ENCODE peak calls at places on chromosomes 2 and 18, in nine cellular contexts. T is kidney epithelial cell; Q is CD8-positive, alpha-beta T cell; Z is SJSA1; H is uterus; Y is psoas muscle; G is ovary; W is body of pancreas; O is adrenal gland. I is an unnamed sample.

GRCh38 chr2:236174608-236175001 is 6.4 kb upstream of the GBX2 start:
- DNase-seq in T (no peak), Q (no peak), Z (peak; percentile 55), H (no peak), Y (no peak), G (no peak), W (no peak), O (no peak), I (no peak)

GRCh38 chr2:168439536-168439935 is 16.5 kb upstream of the CERS6 start:
- DNase-seq in T (no peak), Q (no peak), Z (no peak), H (no peak), Y (no peak), G (no peak), W (no peak), O (no peak), I (no peak)

GRCh38 chr2:232486558-232487384 is 863 bp downstream of the ECEL1 start:
- DNase-seq in T (no peak), Q (no peak), Z (no peak), H (no peak), Y (peak; percentile 49), G (peak; percentile 23), W (peak; percentile 7), O (no peak), I (no peak)

GRCh38 chr2:85653996-85654395 is 14.0 kb downstream of the SFTPB start:
- DNase-seq in T (no peak), Q (no peak), Z (no peak), H (no peak), Y (no peak), G (no peak), W (no peak), O (peak; percentile 30), I (no peak)

GRCh38 chr2:135745545-135745944 is 3.9 kb downstream of the UBXN4 start:
- DNase-seq in T (no peak), Q (no peak), Z (no peak), H (no peak), Y (no peak), G (no peak), W (no peak), O (no peak), I (peak; percentile 63)

GRCh38 chr2:208239770-208240493 is 14.9 kb downstream of the IDH1 start:
- DNase-seq in T (no peak), Q (no peak), Z (no peak), H (no peak), Y (no peak), G (no peak), W (no peak), O (no peak), I (no peak)

GRCh38 chr2:196328088-196328680 is 156.8 kb upstream of the STK17B start:
- DNase-seq in T (no peak), Q (no peak), Z (no peak), H (no peak), Y (no peak), G (no peak), W (no peak), O (no peak), I (no peak)

GRCh38 chr2:240990726-240991377 is 7.6 kb upstream of the SNED1 start:
- DNase-seq in T (no peak), Q (no peak), Z (no peak), H (peak; percentile 16), Y (peak; percentile 56), G (peak; percentile 24), W (peak; percentile 8), O (no peak), I (no peak)

GRCh38 chr18:60549338-60549960 is 176.9 kb upstream of the MC4R start:
- DNase-seq in T (peak; percentile 49), Q (no peak), Z (no peak), H (no peak), Y (no peak), G (no peak), W (peak; percentile 34), O (peak; percentile 59), I (peak; percentile 22)

GRCh38 chr2:216571909-216572513 is 61.2 kb upstream of the IGFBP2 start:
- DNase-seq in T (no peak), Q (no peak), Z (no peak), H (no peak), Y (no peak), G (no peak), W (peak; percentile 61), O (no peak), I (no peak)

GRCh38 chr2:216572582-216573578 is 60.3 kb upstream of the IGFBP2 start:
- DNase-seq in T (no peak), Q (no peak), Z (peak; percentile 57), H (peak; percentile 79), Y (peak; percentile 68), G (peak; percentile 74), W (peak; percentile 86), O (peak; percentile 45), I (peak; percentile 49)

GRCh38 chr2:216570357-216570756 is 62.9 kb upstream of the IGFBP2 start:
- DNase-seq in T (no peak), Q (no peak), Z (no peak), H (no peak), Y (no peak), G (no peak), W (no peak), O (no peak), I (no peak)

GRCh38 chr2:216569765-216570164 is 63.5 kb upstream of the IGFBP2 start:
- DNase-seq in T (no peak), Q (no peak), Z (no peak), H (no peak), Y (no peak), G (no peak), W (no peak), O (no peak), I (no peak)

DNA sequence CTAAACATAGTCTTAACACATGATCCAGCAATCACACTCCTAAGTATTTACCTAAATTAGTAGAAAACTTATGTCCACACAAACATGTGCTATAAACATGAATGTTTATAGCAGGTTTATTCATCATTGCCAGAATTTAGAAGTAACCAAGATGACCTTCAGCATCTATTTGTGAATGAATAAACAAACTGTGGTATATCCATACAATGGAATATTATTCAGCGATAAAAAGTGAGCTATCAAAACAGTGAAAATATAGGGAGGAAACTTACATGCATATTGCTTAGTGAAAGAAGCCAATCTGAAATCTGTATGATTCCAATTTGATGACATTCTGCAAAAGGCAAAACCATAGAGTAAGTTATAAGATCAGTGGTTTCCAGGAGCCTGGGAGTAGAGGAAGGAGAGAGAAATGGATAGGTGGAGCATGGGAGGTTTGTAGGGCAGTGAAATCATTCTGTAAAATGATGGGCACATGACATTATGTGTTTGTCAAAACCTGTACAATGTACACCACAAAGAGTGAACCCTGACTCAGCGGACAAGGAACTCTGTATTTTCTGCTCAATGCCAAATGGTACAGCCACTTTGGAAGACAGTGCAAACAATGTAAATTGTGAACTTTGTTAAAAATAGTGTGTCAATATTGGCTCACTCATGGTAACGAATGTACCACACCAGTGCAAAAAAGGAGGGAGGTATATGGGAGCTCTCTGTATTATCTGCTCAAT is 61.9 kb upstream of the IGFBP2 start:
- DNase-seq in T (no peak), Q (no peak), Z (no peak), H (no peak), Y (no peak), G (no peak), W (peak; percentile 27), O (no peak), I (no peak)
- H3K27me3 ChIP-seq in T (peaks cover 3% of the 10 kb centered on the region), Q (no peaks in the 10 kb centered on the region), Z (no peaks in the 10 kb centered on the region), H (no peaks in the 10 kb centered on the region), Y (no peaks in the 10 kb centered on the region), G (no peaks in the 10 kb centered on the region), W (no peaks in the 10 kb centered on the region), O (no peaks in the 10 kb centered on the region), I (peaks cover 4% of the 10 kb centered on the region)

DNA sequence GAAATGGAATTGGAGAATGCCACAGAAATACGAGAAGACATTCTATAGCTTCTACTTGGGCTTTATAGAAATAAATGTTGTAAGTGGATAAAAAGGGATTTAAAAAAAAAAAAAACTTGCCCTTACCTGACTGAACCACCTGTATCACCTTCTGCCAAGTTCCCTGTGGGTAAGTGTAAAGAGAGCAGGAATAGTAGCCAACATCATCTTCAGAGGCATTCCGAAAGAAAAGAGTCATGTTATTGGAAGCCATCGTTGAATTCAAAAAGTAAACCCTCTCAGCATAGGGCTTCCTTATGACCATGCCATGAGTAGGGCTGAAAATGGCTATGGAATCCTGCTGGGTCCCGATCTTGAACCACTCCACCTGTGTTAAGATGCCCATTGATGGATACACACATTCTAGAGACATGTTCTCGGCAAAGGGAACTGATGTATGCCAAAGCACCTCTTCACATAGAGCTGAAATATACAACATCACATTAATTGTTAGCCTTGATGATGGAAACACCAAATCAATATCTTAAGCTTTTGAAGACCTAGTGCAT is 991 bp downstream of the CD226 start:
- DNase-seq in T (no peak), Q (no peak), Z (no peak), H (no peak), Y (no peak), G (no peak), W (no peak), O (no peak), I (no peak)
- H3K4me3 ChIP-seq in T (no peak overlapping the region), Q (peak overlapping the region; percentile 12), Z (no peak overlapping the region), H (no peak overlapping the region), Y (no peak overlapping the region), G (no peak overlapping the region), W (no peak overlapping the region), O (no peak overlapping the region), I (no peak overlapping the region)

GRCh38 chr2:222290691-222291484 is 7.9 kb downstream of the PAX3 start:
- DNase-seq in T (no peak), Q (no peak), Z (no peak), H (no peak), Y (no peak), G (no peak), W (no peak), O (no peak), I (no peak)

GRCh38 chr2:222287862-222288479 is 10.8 kb downstream of the PAX3 start:
- DNase-seq in T (no peak), Q (no peak), Z (no peak), H (no peak), Y (no peak), G (no peak), W (no peak), O (no peak), I (no peak)

GRCh38 chr2:222289280-222290250 is 9.2 kb downstream of the PAX3 start:
- DNase-seq in T (no peak), Q (no peak), Z (no peak), H (no peak), Y (no peak), G (no peak), W (no peak), O (no peak), I (no peak)

GRCh38 chr2:222290371-222290690 is 8.5 kb downstream of the PAX3 start:
- DNase-seq in T (no peak), Q (no peak), Z (no peak), H (no peak), Y (no peak), G (no peak), W (no peak), O (no peak), I (no peak)

GRCh38 chr2:222288590-222289279 is 10.1 kb downstream of the PAX3 start:
- DNase-seq in T (no peak), Q (no peak), Z (no peak), H (no peak), Y (no peak), G (no peak), W (no peak), O (no peak), I (no peak)
- H3K27me3 ChIP-seq in T (peaks cover 73% of the 10 kb centered on the region), Q (peaks cover 6% of the 10 kb centered on the region), Z (peaks cover 29% of the 10 kb centered on the region), H (peaks cover 11% of the 10 kb centered on the region), Y (peaks cover 8% of the 10 kb centered on the region), G (no peaks in the 10 kb centered on the region), W (no peaks in the 10 kb centered on the region), O (peaks cover 92% of the 10 kb centered on the region), I (no peaks in the 10 kb centered on the region)

DNA sequence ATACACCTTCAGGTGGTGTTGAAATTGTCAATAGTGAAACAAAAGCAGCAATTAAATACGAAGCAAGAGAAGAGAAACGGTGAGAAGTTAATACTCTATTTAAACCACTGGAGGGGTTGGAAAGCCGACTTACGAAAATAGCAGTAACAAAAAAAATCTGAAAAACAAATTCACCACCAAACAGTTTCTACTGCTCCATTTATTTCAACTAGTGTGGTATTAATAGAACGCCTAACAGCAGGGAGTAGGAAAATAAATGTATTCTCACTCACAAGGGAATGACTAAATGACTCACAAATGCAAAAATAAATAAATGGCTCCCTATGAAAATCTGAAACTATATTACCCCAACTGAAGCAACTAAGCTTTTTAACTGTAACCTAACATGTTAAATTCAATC is 102.8 kb downstream of the CPO start:
- DNase-seq in T (no peak), Q (no peak), Z (no peak), H (no peak), Y (no peak), G (no peak), W (no peak), O (no peak), I (no peak)
- H3K4me3 ChIP-seq in T (no peak overlapping the region), Q (no peak overlapping the region), Z (no peak overlapping the region), H (peak overlapping the region; percentile 9), Y (no peak overlapping the region), G (no peak overlapping the region), W (no peak overlapping the region), O (no peak overlapping the region), I (no peak overlapping the region)